ENCODE peak calls at places on chromosomes 5 and 9, in four cellular contexts. Z is K562, K is SK-N-SH, V is H1. F is an unnamed sample.

GRCh38 chr9:134434896-134435506 is 108.7 kb downstream of the RXRA start:
- DNase-seq in Z (no peak), K (peak; percentile 97), V (no peak), F (peak; percentile 80)

GRCh38 chr9:17906841-17907779 is 328.2 kb downstream of the SH3GL2 start:
- DNase-seq in Z (no peak), V (peak; percentile 76), K (peak; percentile 10), F (no peak)

GRCh38 chr5:10761842-10762165 is 770 bp upstream of the DAP start:
- DNase-seq in K (no peak), V (no peak), Z (no peak), F (no peak)

GRCh38 chr5:96838483-96839395 is 31.0 kb upstream of the ERAP1 start:
- DNase-seq in K (no peak), Z (no peak), V (no peak), F (no peak)

GRCh38 chr5:95018511-95018910 is 266.4 kb downstream of the MCTP1 start:
- DNase-seq in Z (no peak), V (no peak), K (no peak), F (no peak)

GRCh38 chr5:165137701-165138100 is 1632.3 kb downstream of the MAT2B start:
- DNase-seq in Z (no peak), K (no peak), V (no peak), F (no peak)

GRCh38 chr5:95142145-95142544 is 142.7 kb downstream of the MCTP1 start:
- DNase-seq in Z (no peak), K (no peak), V (no peak), F (no peak)

GRCh38 chr5:8923516-8923915 is 622.4 kb downstream of the SEMA5A start:
- DNase-seq in Z (no peak), V (no peak), K (no peak), F (no peak)

GRCh38 chr5:172570594-172571334 is 70.3 kb upstream of the NEURL1B start:
- DNase-seq in K (no peak), Z (no peak), V (no peak), F (no peak)

GRCh38 chr5:121525731-121526130 is 326.0 kb upstream of the FTMT start:
- DNase-seq in V (no peak), K (no peak), Z (no peak), F (no peak)

GRCh38 chr5:128441165-128441564 is 96.9 kb downstream of the FBN2 start:
- DNase-seq in V (no peak), Z (no peak), K (no peak), F (no peak)

GRCh38 chr9:88746744-88747398 is 211.9 kb downstream of the NXNL2 start:
- DNase-seq in Z (no peak), V (no peak), K (no peak), F (no peak)

GRCh38 chr9:88748566-88749238 is 213.7 kb downstream of the NXNL2 start:
- DNase-seq in Z (no peak), V (no peak), K (no peak), F (peak; percentile 11)

GRCh38 chr9:88749420-88749819 is 214.4 kb downstream of the NXNL2 start:
- DNase-seq in V (no peak), K (no peak), Z (no peak), F (no peak)

GRCh38 chr9:88746029-88746743 is 211.2 kb downstream of the NXNL2 start:
- DNase-seq in Z (no peak), K (no peak), V (no peak), F (no peak)

GRCh38 chr9:88747768-88748167 is 212.8 kb downstream of the NXNL2 start:
- DNase-seq in K (no peak), V (no peak), Z (peak; percentile 73), F (no peak)
- TF ChIP-seq JUND in K (peak; percentile 74), V (peak; percentile 69), Z (peak; percentile 98), F (no peak)

DNA sequence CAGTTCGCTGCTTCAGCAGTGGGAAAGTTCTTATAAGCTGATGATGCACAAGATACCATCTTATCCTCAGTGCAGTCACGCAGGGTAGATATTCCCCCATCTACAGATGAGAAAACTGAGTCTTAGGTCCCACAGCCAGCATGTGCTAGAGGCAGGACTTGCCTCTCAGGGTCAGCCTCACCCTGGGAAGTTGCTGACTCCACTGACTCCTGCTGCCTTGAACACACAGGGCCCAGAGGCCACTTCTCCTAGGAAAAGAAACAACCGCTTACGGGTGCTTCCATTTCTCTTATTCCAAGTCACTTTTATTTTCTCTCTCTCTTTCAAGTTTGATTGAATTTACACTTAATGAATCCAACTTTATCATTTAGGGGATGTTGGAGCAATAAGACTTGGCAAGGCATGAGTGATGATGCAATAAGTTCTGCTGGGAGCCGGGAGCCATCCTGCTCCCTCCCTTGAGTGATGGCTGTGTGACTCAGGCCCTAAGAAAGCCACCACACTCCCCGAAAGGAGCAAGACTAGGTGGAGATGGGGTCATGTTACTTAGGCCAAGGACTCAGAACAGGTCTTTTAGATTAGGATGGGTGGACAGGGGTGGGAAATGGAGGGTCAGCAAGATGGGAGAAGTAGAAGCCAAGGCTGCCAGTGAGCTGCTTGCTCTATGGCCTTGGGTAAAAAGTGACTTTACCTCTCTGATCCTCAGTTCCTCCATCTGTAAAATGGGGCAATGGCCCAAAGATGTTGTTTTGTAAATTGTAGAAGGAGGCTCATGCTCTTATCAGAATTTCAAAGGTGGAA is 67.5 kb upstream of the ZNF618 start:
- DNase-seq in K (no peak), V (peak; percentile 42), Z (no peak), F (no peak)
- TF ChIP-seq JUND in K (no peak), V (no peak), Z (peak; percentile 50), F (no peak)

GRCh38 chr5:124735169-124735858 is 11.1 kb downstream of the ZNF608 start:
- DNase-seq in V (peak; percentile 76), K (peak; percentile 80), Z (peak; percentile 31), F (no peak)
- TF ChIP-seq JUND in V (no peak), K (no peak), Z (no peak), F (no peak)

DNA sequence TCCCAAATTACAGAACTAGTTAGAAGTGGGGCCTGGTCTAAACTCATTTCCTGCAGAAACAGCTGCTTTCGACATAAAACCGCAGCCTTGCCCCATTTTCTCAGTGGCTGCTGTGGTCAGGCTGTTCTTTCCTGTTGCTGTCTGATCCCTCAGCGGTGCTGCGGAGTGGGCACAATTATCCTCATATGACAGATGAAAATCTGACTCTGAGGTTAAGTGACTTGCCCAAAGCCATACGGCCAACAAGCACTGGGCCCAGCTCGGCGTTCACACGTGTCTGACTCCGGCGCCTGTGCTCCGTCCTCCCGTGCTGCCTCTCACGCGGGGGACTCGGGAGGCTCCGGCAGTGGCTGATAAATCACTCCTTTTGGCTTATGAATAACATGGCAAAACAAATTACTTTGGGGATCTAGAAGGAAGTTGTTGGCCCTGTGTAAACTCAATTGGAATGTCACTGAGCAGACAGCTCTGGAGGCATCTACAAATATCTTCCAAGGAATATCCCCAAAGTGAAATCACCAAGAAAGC is 142.6 kb upstream of the LMX1B start:
- DNase-seq in K (no peak), Z (no peak), V (no peak), F (peak; percentile 53)
- TF ChIP-seq JUND in K (no peak), Z (no peak), V (no peak), F (no peak)

DNA sequence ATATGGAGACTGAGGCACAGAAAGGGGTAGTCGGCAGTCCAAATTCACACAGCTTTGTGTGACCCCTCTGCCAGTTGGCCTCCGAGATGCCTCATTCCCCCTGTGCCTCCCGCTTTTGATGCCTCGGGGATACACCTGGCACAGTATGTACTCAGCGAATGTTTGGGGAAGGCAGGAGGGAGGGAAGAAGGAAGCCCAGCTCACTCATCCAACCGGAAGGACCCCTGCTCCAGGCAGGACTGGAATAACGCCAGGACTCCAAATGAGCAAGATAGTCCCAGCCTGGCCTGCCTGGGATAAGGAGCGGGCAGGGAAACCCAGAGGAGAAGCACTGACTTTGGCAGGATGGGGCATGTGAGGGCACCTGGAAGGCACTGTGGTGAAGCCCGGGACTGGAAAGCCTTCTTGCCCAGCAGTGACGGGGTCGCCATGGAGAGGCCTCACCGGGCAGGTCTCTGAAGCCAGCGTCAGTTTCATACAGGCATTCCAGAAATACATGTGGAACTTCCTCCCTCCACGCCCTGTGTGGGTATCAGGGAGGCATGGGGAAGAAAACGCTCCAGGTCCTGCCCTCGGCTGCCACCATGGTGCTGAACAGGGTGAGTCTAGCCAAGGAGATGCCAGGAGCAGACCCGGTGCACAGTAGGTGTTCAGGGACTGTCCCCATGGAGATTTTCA is 20.3 kb downstream of the LMX1B start:
- DNase-seq in V (no peak), K (no peak), Z (no peak), F (peak; percentile 51)
- TF ChIP-seq JUND in V (no peak), K (no peak), Z (no peak), F (no peak)

DNA sequence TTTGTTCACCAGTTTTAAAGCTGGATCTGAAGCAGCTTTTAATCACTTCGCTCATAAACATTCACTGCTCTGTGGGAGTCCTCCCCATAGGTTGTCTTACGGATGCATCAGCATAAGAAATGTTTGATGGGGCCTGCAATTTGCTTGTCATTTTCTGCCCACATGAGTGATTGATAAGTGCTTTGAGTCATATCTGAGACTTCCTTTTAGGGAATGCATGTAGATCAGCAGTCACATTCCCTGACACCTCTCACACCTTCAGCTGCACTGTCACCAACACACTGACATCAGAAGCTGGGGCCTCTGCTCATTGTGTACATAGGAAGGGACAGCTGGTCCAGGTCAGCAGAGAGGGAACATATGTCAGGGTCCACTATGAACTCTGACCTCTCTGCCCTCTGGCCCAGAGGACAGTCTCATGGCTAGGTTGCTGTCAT is 84.1 kb upstream of the SPATA31D4 start:
- DNase-seq in V (no peak), Z (no peak), K (no peak), F (no peak)
- TF ChIP-seq JUND in V (no peak), Z (no peak), K (no peak), F (no peak)

DNA sequence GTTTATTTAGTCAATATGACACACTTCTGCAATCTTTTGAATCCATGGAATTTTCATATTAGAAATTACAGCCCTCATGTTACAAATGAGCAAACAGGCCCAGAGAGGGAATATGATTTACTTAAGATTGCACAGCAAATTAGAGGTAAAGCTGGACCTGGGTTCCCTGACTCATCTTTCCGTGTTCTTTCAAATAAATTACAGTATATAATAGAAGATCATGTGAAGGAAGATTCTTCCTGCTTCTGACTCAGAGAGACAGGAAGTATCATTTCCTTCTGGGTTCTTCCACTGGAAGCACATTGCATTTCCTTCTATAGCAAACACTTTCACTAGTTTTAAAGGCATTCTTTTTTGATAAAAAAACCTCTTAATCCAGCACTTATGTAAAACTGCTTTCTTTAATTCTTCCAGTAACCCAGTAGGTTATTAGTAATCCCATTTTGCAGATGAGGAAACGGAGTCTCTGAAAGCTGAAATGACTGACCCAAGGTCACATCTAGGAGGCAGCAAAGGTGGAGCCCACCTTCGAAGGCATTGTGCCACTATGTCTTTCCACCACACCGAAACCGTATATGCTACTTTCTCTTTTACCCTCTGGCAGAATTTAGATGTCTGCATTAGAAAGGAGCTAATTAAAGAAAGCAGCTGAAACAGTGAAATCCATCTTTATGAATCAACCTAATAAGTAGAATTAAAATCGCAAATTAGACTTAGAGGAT is 566.7 kb upstream of the KLF4 start:
- DNase-seq in Z (no peak), K (no peak), V (no peak), F (no peak)
- TF ChIP-seq JUND in Z (no peak), K (peak; percentile 63), V (no peak), F (no peak)

GRCh38 chr5:109191153-109191558 is 218.6 kb downstream of the PJA2 start:
- DNase-seq in Z (peak; percentile 34), V (no peak), K (no peak), F (no peak)
- TF ChIP-seq JUND in Z (peak; percentile 81), V (no peak), K (no peak), F (no peak)

F was measured in T47D.